ENCODE peak calls at places on chromosomes 7 and 10, in nine cellular contexts. N, B, W, Q, O, Y, P, D and H are unnamed samples.

GRCh38 chr10:31808258-31809218 is 120.1 kb downstream of the ARHGAP12 start:
- DNase-seq in P (peak; percentile 20), N (no peak), B (no peak), D (peak; percentile 44), Y (no peak), Q (peak; percentile 18), O (no peak), W (peak; percentile 6), H (peak; percentile 25)

GRCh38 chr7:921071-921461 is 33.4 kb downstream of the ADAP1 start:
- DNase-seq in B (no peak), N (no peak), P (no peak), D (peak; percentile 7), Y (no peak), O (peak; percentile 44), Q (no peak), W (no peak), H (no peak)

GRCh38 chr10:75061709-75062108 is 49.7 kb upstream of the SAMD8 start:
- DNase-seq in D (no peak), Y (no peak), O (no peak), Q (no peak), N (no peak), P (no peak), B (no peak), W (no peak), H (no peak)

GRCh38 chr10:67224553-67224952 is 298.7 kb downstream of the LRRTM3 start:
- DNase-seq in Y (no peak), P (no peak), W (no peak), O (no peak), Q (no peak), B (no peak), N (peak; percentile 23), D (no peak), H (no peak)

GRCh38 chr10:117552759-117553158 is 10.2 kb downstream of the EMX2 start:
- DNase-seq in W (no peak), O (no peak), Q (no peak), P (no peak), N (no peak), Y (no peak), B (no peak), D (no peak), H (no peak)

GRCh38 chr10:7471720-7472367 is 61.0 kb upstream of the SFMBT2 start:
- DNase-seq in W (no peak), D (no peak), O (no peak), B (no peak), Q (no peak), Y (no peak), P (peak; percentile 31), N (no peak), H (peak; percentile 65)

GRCh38 chr10:95832216-95833037 is 75.3 kb upstream of the CC2D2B start:
- DNase-seq in P (peak; percentile 69), B (no peak), W (no peak), O (no peak), N (no peak), Q (no peak), Y (no peak), D (no peak), H (peak; percentile 60)

GRCh38 chr10:11532329-11532728 is 79.1 kb downstream of the USP6NL start:
- DNase-seq in Q (peak; percentile 64), N (no peak), Y (no peak), B (no peak), W (no peak), O (no peak), D (no peak), P (no peak), H (no peak)

GRCh38 chr7:50142421-50143113 is 49.5 kb upstream of the ZPBP start:
- DNase-seq in N (no peak), Y (no peak), P (peak; percentile 56), W (no peak), O (no peak), Q (no peak), D (no peak), B (no peak), H (no peak)

GRCh38 chr7:111324228-111324627 is 233.3 kb downstream of the LRRN3 start:
- DNase-seq in W (no peak), Y (no peak), O (no peak), D (no peak), N (no peak), P (no peak), Q (no peak), B (no peak), H (no peak)

GRCh38 chr7:27808626-27809025 is 68.7 kb downstream of the TAX1BP1 start:
- DNase-seq in Y (no peak), W (peak; percentile 7), D (no peak), Q (peak; percentile 20), B (peak; percentile 9), O (no peak), N (no peak), P (no peak), H (no peak)

GRCh38 chr10:67788028-67788886 is 49.7 kb downstream of the DNAJC12 start:
- DNase-seq in B (peak; percentile 19), D (no peak), N (peak; percentile 66), Q (no peak), O (peak; percentile 90), W (no peak), P (peak; percentile 92), Y (peak; percentile 19), H (peak; percentile 58)

GRCh38 chr7:70833726-70834125 is 298.2 kb upstream of the GALNT17 start:
- DNase-seq in W (peak; percentile 76), O (no peak), N (no peak), Y (no peak), B (peak; percentile 88), P (no peak), D (no peak), Q (peak; percentile 95), H (no peak)

GRCh38 chr7:145692237-145692950 is 424.2 kb upstream of the CNTNAP2 start:
- DNase-seq in D (no peak), B (peak; percentile 62), P (no peak), Q (no peak), Y (no peak), N (peak; percentile 21), W (peak; percentile 3), O (no peak), H (no peak)

GRCh38 chr7:1288996-1289551 is 56.4 kb downstream of the UNCX start:
- DNase-seq in N (no peak), B (no peak), P (no peak), W (no peak), O (no peak), Q (no peak), D (no peak), Y (no peak), H (no peak)

GRCh38 chr7:43877968-43878864 is 8.9 kb upstream of the MRPS24 start:
- DNase-seq in Q (no peak), W (no peak), B (no peak), D (no peak), P (no peak), N (no peak), O (no peak), Y (no peak), H (peak; percentile 4)

GRCh38 chr7:6106140-6106904 is 75.1 kb downstream of the ANKRD61 start:
- DNase-seq in Q (peak; percentile 49), N (no peak), B (no peak), Y (no peak), P (peak; percentile 55), W (no peak), O (peak; percentile 35), D (no peak), H (peak; percentile 25)

GRCh38 chr10:75405201-75406143 is 3.9 kb upstream of the ZNF503 start:
- DNase-seq in D (peak; percentile 58), N (no peak), O (peak; percentile 83), P (no peak), Q (peak; percentile 56), W (no peak), B (no peak), Y (no peak), H (no peak)

GRCh38 chr10:43202657-43203490 is 64.0 kb downstream of the RASGEF1A start:
- DNase-seq in Y (no peak), O (peak; percentile 74), B (peak; percentile 83), P (peak; percentile 68), N (peak; percentile 52), D (peak; percentile 35), W (no peak), Q (no peak), H (peak; percentile 79)

GRCh38 chr10:79905322-79906314 is 43.3 kb downstream of the SFTPD start:
- DNase-seq in P (peak; percentile 38), O (no peak), Q (peak; percentile 14), N (no peak), D (no peak), W (no peak), B (peak; percentile 79), Y (no peak), H (no peak)

GRCh38 chr10:106355450-106355849 is 809.1 kb downstream of the SORCS1 start:
- DNase-seq in N (no peak), O (no peak), D (no peak), B (no peak), Q (no peak), W (no peak), P (peak; percentile 5), Y (no peak), H (no peak)
- TF ChIP-seq CTCF in N (peak; percentile 11), O (no peak), D (no peak), B (no peak), Q (peak; percentile 25), W (peak; percentile 51), P (no peak), Y (no peak), H (peak; percentile 34)

GRCh38 chr7:105580022-105580740 is 1.1 kb downstream of the EFCAB10 start:
- DNase-seq in D (no peak), O (no peak), N (no peak), Y (no peak), P (no peak), W (no peak), Q (no peak), B (no peak), H (no peak)
- TF ChIP-seq CTCF in D (no peak), O (no peak), N (no peak), Y (no peak), P (no peak), W (peak; percentile 46), Q (no peak), B (peak; percentile 11), H (no peak)

GRCh38 chr7:38881015-38881414 is 28.0 kb downstream of the VPS41 start:
- DNase-seq in B (no peak), O (no peak), D (no peak), N (no peak), Q (no peak), Y (no peak), W (no peak), P (no peak), H (no peak)
- TF ChIP-seq CTCF in B (no peak), O (no peak), D (no peak), N (no peak), Q (no peak), Y (no peak), W (no peak), P (no peak), H (no peak)

DNA sequence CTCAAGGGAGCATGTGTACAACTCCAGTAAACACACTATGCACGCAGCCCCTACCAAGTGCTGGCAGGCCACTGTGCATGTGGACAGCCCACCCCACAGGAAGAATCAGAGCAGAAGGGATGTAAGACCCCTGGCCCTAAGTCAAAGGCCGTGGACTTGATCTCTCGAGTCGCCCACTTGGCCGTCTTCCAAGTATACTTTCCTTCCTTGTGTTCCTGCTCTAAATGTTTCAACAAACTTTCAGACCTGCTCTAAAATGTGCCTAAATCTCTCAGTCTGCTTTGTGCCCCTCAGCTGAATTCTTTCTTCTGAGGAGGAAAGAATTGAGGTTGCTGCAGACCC is 21.1 kb upstream of the NOM1 start:
- DNase-seq in N (no peak), D (no peak), Q (no peak), Y (no peak), W (no peak), O (no peak), B (no peak), P (no peak), H (no peak)
- TF ChIP-seq CTCF in N (no peak), D (no peak), Q (no peak), Y (no peak), W (no peak), O (no peak), B (no peak), P (no peak), H (no peak)